ENCODE peak calls at places on chromosomes 12 and 14, in five cellular contexts. G, J, I, R and N are unnamed samples. For H3K9me3 and H3K4me1, the result is how much of the 10 kb centered on the place peaks cover.

GRCh38 chr14:96575233-96575632 is 73.1 kb downstream of the PAPOLA start:
- DNase-seq in G (no peak), J (no peak), I (no peak), R (no peak), N (no peak)

GRCh38 chr12:120538281-120539156 is 4.4 kb downstream of the RNF10 start:
- DNase-seq in G (peak), J (no peak), I (peak), R (no peak), N (no peak)

GRCh38 chr12:115308918-115309317 is 624.9 kb upstream of the TBX3 start:
- DNase-seq in G (no peak), J (no peak), I (no peak), R (no peak), N (no peak)

GRCh38 chr12:16385779-16386646 is 38.6 kb downstream of the MGST1 start:
- DNase-seq in G (peak), J (peak), I (peak), R (no peak), N (no peak)

GRCh38 chr14:24289649-24290283 is 9.8 kb downstream of the DHRS1 start:
- DNase-seq in G (no peak), J (no peak), I (no peak), R (no peak), N (no peak)

GRCh38 chr12:48901278-48901677 is 24.0 kb downstream of the FKBP11 start:
- DNase-seq in G (peak), J (no peak), I (peak), R (no peak), N (no peak)

GRCh38 chr14:90519262-90519920 is 122.6 kb downstream of the CALM1 start:
- DNase-seq in G (no peak), J (no peak), I (no peak), R (no peak), N (no peak)

GRCh38 chr12:6606331-6607131 is 648 bp downstream of the CHD4 start:
- DNase-seq in G (no peak), J (peak), I (peak), R (peak), N (no peak)

GRCh38 chr14:31505411-31505810 is 17.6 kb upstream of the GPR33 start:
- DNase-seq in G (no peak), J (no peak), I (no peak), R (no peak), N (no peak)

GRCh38 chr12:127280393-127281275 is 986.3 kb upstream of the TMEM132C start:
- DNase-seq in G (no peak), J (peak), I (peak), R (no peak), N (no peak)

GRCh38 chr12:6141048-6141447 is 16.6 kb upstream of the VWF start:
- DNase-seq in G (no peak), J (peak), I (peak), R (no peak), N (no peak)

GRCh38 chr14:53786045-53786444 is 170.6 kb downstream of the BMP4 start:
- DNase-seq in G (no peak), J (no peak), I (no peak), R (no peak), N (no peak)

GRCh38 chr12:98592825-98593322 is 612 bp upstream of the SLC25A3 start:
- DNase-seq in G (peak), J (no peak), I (no peak), R (no peak), N (no peak)

GRCh38 chr12:21659383-21659782 is 1.7 kb upstream of the LDHB start:
- DNase-seq in G (peak), J (no peak), I (no peak), R (no peak), N (no peak)

DNA sequence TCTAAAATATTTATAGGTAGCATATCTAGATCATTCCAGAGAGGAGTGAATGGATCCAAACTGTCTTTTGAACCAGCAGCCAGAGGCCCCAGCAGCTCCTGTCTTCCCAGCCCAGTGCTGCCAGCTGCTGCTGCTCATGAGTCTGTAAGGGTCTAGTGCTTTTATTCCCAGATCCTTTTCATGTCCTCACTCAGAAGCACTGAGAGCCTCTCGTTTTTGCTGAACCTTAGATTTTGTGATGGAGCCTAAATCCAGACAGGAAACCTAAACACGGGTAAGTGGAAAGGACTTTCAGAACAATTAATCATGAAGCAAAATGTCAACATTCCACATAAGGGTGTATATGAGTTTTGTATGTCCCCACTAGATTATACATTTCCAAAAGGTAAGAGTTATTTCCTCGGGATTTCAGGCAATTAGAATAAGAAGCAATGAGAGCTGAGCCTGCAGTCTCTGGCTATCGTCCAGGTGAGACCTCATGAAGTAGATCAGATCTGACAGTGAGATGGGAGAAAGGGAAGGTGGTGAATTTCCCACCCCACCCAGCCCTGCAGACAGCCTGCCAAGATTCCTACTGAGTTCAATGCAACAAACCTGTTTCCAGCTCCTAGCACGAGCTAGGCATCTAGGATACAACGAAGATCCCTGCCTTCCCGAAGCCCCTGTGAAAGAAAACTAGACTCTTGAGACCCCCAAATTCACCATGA is 84.3 kb downstream of the NINJ2 start:
- DNase-seq in G (no peak), J (no peak), I (no peak), R (no peak), N (no peak)
- H3K27ac ChIP-seq in G (no peak), J (no peak), I (no peak), R (no peak), N (no peak)

GRCh38 chr14:105346880-105347586 is 32.5 kb downstream of the PACS2 start:
- DNase-seq in G (no peak), J (no peak), I (no peak), R (no peak), N (no peak)

GRCh38 chr14:105346200-105346533 is 31.6 kb downstream of the PACS2 start:
- DNase-seq in G (no peak), J (no peak), I (no peak), R (no peak), N (no peak)

GRCh38 chr14:105348945-105349699 is 34.6 kb downstream of the PACS2 start:
- DNase-seq in G (no peak), J (no peak), I (no peak), R (no peak), N (no peak)

GRCh38 chr14:105348169-105348944 is 33.8 kb downstream of the PACS2 start:
- DNase-seq in G (no peak), J (no peak), I (no peak), R (no peak), N (no peak)

GRCh38 chr14:105347587-105347968 is 33.0 kb downstream of the PACS2 start:
- DNase-seq in G (no peak), J (no peak), I (no peak), R (no peak), N (no peak)
- H3K9me3 ChIP-seq in G (under half), J (under half), I (under half), R (under half), N (under half)

DNA sequence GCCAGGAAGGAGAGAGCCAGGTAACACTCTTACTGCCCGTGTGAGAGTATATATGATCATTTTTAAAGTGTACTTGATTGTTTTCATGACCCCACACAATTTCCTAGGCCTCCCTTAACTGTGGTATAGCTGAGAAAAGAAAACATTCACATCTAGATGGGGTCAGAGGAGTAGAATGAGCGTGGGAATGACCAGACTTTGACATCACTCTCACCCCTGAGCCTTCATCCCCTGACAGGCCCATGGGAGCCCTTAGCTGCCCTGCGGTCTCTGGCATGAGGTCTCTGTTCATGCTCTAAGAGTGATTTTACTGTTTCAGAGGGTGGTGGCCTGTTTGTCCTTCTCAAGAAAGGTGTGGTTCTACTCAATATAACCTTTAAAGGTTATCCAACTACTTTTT is 442.2 kb downstream of the EGLN3 start:
- DNase-seq in G (no peak), J (no peak), I (no peak), R (no peak), N (no peak)
- H3K4me1 ChIP-seq in G (under half), J (under half), I (under half), R (under half), N (under half)

DNA sequence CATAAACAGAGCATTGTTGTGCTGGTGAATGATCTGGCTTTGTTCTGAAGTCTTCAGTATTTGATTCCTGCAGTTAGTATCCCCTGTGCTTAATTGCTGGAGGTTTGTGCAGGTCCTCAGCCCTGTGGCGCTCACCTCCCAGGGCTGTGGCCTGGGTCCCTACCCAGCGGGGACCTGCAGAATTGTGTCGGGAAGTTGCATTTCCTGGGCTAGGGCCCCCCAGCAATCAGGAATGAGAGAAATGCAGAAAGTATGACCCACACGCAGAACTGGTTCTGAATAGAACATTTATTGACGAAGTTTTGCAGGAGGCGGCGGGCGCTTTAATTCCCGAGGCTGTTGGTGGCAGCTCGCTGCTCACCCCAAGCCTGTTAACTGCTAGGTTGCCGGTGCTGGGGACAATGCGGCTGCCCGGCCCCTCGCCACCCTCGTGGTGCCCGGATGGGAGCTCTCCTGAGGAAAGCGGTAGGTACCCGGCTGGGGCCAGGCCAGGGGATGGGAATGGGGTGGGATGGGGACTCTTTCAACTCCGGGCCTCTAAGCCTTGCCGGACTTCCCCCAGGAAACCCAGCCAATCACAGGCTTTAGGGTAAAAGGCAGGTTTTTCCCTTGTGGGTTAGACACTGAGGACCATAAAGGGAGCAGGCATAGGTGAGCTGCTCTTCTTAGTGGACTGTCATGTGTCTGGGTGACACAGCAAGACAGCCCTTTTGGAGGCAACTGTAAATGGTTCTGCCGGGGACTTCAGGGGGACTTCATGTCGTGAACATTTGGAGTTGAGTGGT is 11.6 kb downstream of the PLEKHG3 start:
- DNase-seq in G (no peak), J (no peak), I (no peak), R (peak), N (no peak)
- H3K27ac ChIP-seq in G (no peak), J (peak), I (no peak), R (peak), N (peak)

GRCh38 chr14:79914595-79914994 is 296.7 kb downstream of the DIO2 start:
- DNase-seq in G (no peak), J (no peak), I (no peak), R (no peak), N (no peak)
- H3K9me3 ChIP-seq in G (under half), J (under half), I (under half), R (under half), N (under half)

GRCh38 chr12:9104087-9104486 is 11.6 kb downstream of the A2M start:
- DNase-seq in G (no peak), J (no peak), I (no peak), R (no peak), N (no peak)

GRCh38 chr12:9106067-9106466 is 9.7 kb downstream of the A2M start:
- DNase-seq in G (no peak), J (no peak), I (no peak), R (no peak), N (no peak)

GRCh38 chr12:9101018-9101687 is 14.6 kb downstream of the A2M start:
- DNase-seq in G (no peak), J (no peak), I (no peak), R (no peak), N (no peak)

GRCh38 chr12:9104767-9105423 is 10.8 kb downstream of the A2M start:
- DNase-seq in G (no peak), J (no peak), I (no peak), R (no peak), N (no peak)

GRCh38 chr12:9103050-9103854 is 12.5 kb downstream of the A2M start:
- DNase-seq in G (no peak), J (no peak), I (no peak), R (no peak), N (no peak)
- H3K4me1 ChIP-seq in G (under half), J (under half), I (under half), R (under half), N (under half)

GRCh38 chr14:22929848-22930364 is 730 bp upstream of the PRMT5 start:
- DNase-seq in G (no peak), J (no peak), I (no peak), R (no peak), N (no peak)
- H3K27ac ChIP-seq in G (peak), J (peak), I (peak), R (peak), N (peak)

DNA sequence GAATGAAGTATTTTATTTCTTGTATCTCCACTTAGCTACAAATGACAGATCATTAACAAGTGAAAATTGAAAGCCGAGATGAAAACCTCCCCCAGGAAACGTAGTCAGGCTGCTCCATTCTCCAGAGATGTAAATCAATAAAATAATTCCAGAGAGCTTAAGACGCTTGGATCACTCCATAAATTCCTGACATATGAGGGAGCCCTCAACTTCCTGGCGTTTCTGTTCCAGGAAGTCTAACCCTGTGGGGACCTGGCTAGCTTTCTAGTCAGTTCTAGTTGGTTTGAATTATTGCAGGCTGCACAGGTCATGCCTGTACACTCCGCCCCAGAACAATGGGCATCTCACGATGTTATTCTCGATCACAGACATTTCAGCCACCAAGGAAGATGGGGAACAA is 76.3 kb downstream of the RIMBP2 start:
- DNase-seq in G (no peak), J (no peak), I (no peak), R (no peak), N (no peak)
- H3K9me3 ChIP-seq in G (under half), J (under half), I (under half), R (under half), N (under half)

DNA sequence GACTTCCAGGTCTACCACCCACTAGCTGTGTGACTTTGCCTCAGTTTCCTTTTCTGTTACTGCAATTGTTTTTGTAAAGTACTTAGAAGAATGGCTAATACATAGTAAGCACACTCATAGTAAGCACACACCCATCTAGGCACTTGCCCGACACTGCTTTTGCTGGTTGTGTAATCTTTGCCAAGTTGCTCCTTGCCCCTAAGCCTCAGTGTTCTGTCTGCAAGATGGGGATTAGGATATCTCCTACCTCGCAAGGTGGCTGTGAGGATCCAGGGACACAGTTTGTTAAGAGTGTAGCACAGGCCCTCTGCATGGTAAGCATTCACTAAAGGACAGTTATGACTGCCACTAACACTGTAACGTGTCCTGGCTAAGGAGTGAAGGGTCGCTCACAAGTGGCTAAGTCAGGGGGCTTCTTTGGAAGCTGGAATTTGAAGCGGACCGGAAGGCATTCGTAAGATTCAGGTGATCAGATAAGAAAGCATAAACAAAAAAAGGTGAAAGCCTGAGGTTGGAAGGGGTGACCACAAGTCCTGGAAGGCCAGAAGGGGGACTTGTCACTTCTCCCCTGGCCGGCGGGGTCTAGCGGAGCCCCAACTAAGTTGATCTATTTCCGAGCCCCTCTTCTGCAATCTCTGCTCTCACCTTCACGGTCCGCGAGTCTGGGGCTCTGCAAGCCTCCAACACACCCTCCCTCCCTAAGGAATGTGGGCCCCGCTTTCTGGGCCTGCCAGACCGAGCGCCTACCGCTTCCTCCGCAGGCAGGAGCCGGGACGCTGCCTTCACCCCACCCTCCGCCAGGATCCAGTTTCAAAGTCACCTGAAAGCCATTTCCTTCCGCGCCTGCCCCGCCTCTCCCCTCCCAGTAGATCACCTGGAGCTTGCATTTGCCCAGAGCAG is 1.5 kb upstream of the PLEKHG3 start:
- DNase-seq in G (peak), J (no peak), I (no peak), R (no peak), N (no peak)
- H3K4me1 ChIP-seq in G (half or more), J (under half), I (under half), R (under half), N (under half)

GRCh38 chr14:100059433-100059781 is 5.8 kb upstream of the EVL start:
- DNase-seq in G (peak), J (no peak), I (no peak), R (no peak), N (no peak)
- H3K27ac ChIP-seq in G (peak), J (no peak), I (no peak), R (no peak), N (no peak)